ENCODE peak calls at places on chromosomes 13 and 19, in five cellular contexts. U is Panc1, Y is suprapubic skin, Q is GM23248, R is AG04450. V is an unnamed sample.

GRCh38 chr19:28257396-28257795 is 955.6 kb downstream of the UQCRFS1 start:
- DNase-seq in U (no peak), Y (no peak), Q (no peak), R (no peak), V (no peak)

GRCh38 chr19:31416548-31416947 is 67.3 kb upstream of the TSHZ3 start:
- DNase-seq in U (no peak), Y (no peak), Q (no peak), R (no peak), V (no peak)

GRCh38 chr19:10013834-10014618 is 743 bp downstream of the RDH8 start:
- DNase-seq in U (no peak), Y (no peak), Q (no peak), R (no peak), V (peak; percentile 21)

GRCh38 chr19:41367848-41368301 is 3.9 kb upstream of the B9D2 start:
- DNase-seq in U (no peak), Y (no peak), Q (peak; percentile 94), R (peak; percentile 81), V (no peak)

GRCh38 chr13:100646030-100646673 is 28.4 kb downstream of the TMTC4 start:
- DNase-seq in U (no peak), Y (no peak), Q (peak; percentile 47), R (no peak), V (no peak)

GRCh38 chr19:6696239-6696820 is 24.1 kb downstream of the C3 start:
- DNase-seq in U (no peak), Y (no peak), Q (no peak), R (no peak), V (no peak)

GRCh38 chr19:11284535-11284934 is 11.4 kb upstream of the TSPAN16 start:
- DNase-seq in U (no peak), Y (no peak), Q (no peak), R (no peak), V (no peak)

GRCh38 chr13:50099473-50099872 is 84.2 kb downstream of the KCNRG start:
- DNase-seq in U (no peak), Y (no peak), Q (no peak), R (no peak), V (no peak)

GRCh38 chr19:18541258-18541991 is 1.9 kb downstream of the FKBP8 start:
- DNase-seq in U (no peak), Y (no peak), Q (peak; percentile 86), R (no peak), V (no peak)

GRCh38 chr19:20351244-20351643 is 184.2 kb downstream of the ZNF486 start:
- DNase-seq in U (no peak), Y (no peak), Q (no peak), R (no peak), V (no peak)

GRCh38 chr19:40740747-40741146 is 9.5 kb downstream of the ACTMAP start:
- DNase-seq in U (no peak), Y (peak; percentile 93), Q (peak; percentile 96), R (no peak), V (no peak)

DNA sequence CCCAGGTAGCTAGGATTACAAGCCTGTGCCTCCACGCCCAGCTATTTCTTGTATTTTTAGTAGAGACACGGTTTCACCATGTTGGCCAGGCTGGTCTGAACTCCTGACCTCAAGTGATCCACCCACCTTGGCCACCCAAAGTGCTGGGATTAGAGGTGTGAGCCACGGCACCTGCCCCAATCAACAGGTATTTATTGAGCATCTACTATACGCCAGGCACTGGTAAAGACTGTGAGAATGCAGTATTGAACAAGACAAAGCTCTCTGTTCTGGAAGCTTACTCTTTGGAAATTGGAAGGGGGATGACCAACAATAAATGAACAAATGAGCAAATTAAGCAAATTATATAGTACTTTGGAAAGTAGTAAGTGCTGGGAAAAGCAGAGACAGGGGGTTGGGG is 21.4 kb upstream of the ERCC1 start:
- DNase-seq in U (no peak), Y (no peak), Q (no peak), R (no peak), V (no peak)
- H3K4me3 ChIP-seq in U (no peak overlapping the region), Y (no peak overlapping the region), Q (no peak overlapping the region), R (no peak overlapping the region), V (no peak overlapping the region)

DNA sequence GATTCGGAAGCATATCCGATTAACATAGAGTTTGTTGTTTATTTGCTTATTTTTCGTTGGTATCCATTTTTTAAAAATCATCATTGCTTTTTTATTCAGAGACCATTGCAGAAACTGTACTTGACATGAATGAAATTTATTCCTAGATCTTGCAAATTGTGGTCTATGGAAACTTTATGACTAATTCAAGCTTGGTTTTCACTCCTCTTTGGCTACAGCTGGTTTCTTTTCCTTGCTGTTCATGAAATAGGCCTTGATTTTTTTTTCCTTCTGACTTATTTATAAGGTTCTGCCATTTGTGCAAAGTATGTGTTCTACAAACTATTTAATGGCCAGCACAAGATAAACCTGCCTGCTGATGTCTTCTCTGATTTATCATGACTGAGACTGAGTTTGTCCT is 764.1 kb upstream of the SLITRK5 start:
- DNase-seq in U (no peak), Y (no peak), Q (no peak), R (no peak), V (no peak)
- H3K4me3 ChIP-seq in U (no peak overlapping the region), Y (no peak overlapping the region), Q (no peak overlapping the region), R (no peak overlapping the region), V (no peak overlapping the region)

GRCh38 chr19:13023666-13024065 is 28.4 kb downstream of the NFIX start:
- DNase-seq in U (no peak), Y (no peak), Q (peak; percentile 53), R (no peak), V (no peak)

GRCh38 chr19:13022111-13022858 is 27.0 kb downstream of the NFIX start:
- DNase-seq in U (no peak), Y (no peak), Q (peak; percentile 84), R (peak; percentile 55), V (no peak)

GRCh38 chr19:13024126-13024957 is 29.1 kb downstream of the NFIX start:
- DNase-seq in U (no peak), Y (no peak), Q (peak; percentile 72), R (no peak), V (no peak)

GRCh38 chr19:13024958-13025653 is 29.8 kb downstream of the NFIX start:
- DNase-seq in U (no peak), Y (no peak), Q (peak; percentile 56), R (no peak), V (peak; percentile 71)

DNA sequence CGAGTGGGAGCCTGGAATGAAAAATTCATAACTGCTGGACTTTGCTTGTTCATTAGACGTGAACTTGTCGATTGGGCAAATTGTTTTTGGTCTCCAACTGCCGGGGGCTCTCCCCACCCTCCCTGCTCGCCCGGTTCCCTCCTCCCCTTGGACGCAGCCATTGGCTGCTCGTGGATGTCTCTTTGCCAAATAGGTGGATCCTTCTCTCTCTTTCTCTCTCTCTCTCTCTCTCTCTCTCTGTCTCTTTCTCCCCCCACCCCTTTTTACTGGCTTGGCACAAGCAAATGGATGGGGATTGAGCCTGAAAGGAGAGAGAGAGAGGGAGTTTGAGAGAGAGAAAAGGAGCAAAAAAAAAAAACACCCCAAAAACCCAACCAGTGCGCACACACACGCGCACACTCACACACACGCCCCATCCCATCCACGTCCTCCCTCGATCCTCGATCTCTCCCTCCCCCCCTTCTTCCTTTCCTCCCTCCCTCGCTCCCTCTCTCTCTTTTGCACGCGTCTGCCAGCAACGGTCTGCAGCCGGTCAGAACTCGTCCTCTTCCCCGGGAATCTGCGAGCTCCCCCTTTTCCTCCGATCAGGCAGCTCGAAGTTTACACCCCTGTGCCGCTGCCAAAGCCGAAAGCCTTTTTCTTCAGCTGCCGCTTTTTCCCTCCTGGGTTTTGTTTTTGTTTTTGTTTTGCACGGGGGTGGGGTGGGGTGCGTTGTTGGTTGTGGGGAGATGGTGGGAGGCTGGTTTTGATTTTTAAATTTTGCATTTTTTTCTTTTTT is 27.8 kb downstream of the NFIX start:
- DNase-seq in U (no peak), Y (peak; percentile 93), Q (peak; percentile 96), R (peak; percentile 92), V (peak; percentile 84)
- H3K4me3 ChIP-seq in U (peak overlapping the region; percentile 53), Y (peak overlapping the region; percentile 55), Q (peak overlapping the region; percentile 85), R (peak overlapping the region; percentile 65), V (no peak overlapping the region)

DNA sequence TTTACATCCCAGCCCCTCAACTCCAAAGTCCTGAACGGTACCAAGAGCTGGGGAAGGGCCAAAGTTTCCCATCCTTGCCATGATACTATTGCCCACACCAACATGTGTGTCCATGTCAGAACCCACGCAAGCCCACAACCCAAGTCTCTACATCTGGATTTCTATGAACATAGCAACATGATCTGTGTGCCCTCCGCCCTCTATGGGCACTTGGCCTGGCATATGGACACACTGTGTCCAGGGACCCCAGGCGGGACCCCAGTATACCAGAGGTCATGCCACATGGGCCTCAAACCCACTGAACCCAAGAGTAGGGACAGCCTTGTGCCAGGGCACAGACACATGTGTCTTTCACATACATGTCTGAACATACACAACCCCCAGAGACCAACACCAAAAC is 2.0 kb downstream of the LRFN1 start:
- DNase-seq in U (no peak), Y (no peak), Q (no peak), R (no peak), V (no peak)
- H3K4me3 ChIP-seq in U (no peak overlapping the region), Y (no peak overlapping the region), Q (no peak overlapping the region), R (no peak overlapping the region), V (no peak overlapping the region)

DNA sequence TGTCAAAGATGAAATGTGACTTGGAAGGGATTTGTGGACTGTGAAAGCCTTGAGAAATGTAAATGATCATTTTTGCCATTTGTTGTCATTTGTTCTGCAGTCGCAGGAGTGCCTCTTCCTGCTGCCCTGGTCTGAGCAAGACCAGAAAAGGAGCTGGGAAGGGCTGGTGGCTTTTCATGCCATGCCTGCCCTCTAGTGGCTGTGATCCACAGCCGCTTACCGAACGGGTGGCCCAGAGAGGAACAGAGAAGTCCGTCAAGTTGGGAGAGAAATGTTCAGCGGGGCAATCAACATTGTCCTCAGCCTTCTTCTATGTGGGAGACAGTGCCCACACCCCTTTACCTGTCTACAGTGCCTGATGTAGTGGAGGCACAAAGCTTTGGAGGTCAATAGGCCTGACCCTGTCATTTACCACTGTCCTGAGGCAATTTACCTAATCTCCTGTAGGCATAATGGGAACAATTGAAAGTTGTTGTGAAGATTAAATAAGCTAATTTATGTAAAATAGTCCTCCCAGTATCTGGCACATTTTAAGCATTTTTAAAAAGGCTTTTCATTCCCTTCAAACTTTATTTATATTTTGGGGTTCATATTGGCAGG is 224.5 kb downstream of the B3GLCT start:
- DNase-seq in U (peak; percentile 39), Y (peak; percentile 80), Q (peak; percentile 89), R (peak; percentile 48), V (peak; percentile 82)
- H3K4me3 ChIP-seq in U (no peak overlapping the region), Y (no peak overlapping the region), Q (peak overlapping the region; percentile 7), R (no peak overlapping the region), V (no peak overlapping the region)

DNA sequence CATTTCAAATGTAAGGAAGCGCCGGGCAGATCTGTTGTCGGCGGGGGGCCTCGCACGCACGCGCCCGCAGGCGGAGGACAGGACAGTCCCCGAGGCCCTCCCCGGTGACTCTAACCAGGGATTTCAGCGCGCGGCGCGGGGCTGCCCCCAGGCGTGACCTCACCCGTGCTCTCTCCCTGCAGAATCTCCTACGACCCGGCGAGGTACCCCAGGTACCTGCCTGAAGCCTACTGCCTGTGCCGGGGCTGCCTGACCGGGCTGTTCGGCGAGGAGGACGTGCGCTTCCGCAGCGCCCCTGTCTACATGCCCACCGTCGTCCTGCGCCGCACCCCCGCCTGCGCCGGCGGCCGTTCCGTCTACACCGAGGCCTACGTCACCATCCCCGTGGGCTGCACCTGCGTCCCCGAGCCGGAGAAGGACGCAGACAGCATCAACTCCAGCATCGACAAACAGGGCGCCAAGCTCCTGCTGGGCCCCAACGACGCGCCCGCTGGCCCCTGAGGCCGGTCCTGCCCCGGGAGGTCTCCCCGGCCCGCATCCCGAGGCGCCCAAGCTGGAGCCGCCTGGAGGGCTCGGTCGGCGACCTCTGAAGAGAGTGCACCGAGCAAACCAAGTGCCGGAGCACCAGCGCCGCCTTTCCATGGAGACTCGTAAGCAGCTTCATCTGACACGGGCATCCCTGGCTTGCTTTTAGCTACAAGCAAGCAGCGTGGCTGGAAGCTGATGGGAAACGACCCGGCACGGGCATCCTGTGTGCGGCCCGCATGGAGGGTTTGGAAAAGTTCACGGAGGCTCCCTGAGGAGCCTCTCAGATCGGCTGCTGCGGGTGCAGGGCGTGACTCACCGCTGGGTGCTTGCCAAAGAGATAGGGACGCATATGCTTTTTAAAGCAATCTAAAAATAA is 18.2 kb downstream of the IL17D start:
- DNase-seq in U (no peak), Y (no peak), Q (peak; percentile 68), R (peak; percentile 24), V (peak; percentile 46)
- H3K4me3 ChIP-seq in U (no peak overlapping the region), Y (peak overlapping the region; percentile 57), Q (peak overlapping the region; percentile 50), R (peak overlapping the region; percentile 45), V (no peak overlapping the region)

V was measured in mucosa of descending colon.